ENCODE peak calls at places on chromosomes 4 and X, in seven cellular contexts. N is astrocyte of the spinal cord; P is activated CD4-positive, CD25-positive, alpha-beta regulatory T cell; I is RCC 7860; A is activated naive CD4-positive, alpha-beta T cell treated with anti-CD3 and anti-CD28 coated beads, Interleukin-2, amount 50 U/mL, for 16 hours; B is activated T-cell treated with anti-CD3 and anti-CD28 coated beads, Interleukin-2, amount 50 U/mL, for 1 hour; G is Ammon's horn. D is an unnamed sample.

GRCh38 chrX:45806410-45807121 is 605.9 kb upstream of the DIPK2B start:
- DNase-seq in N (peak; percentile 94), P (no peak), I (peak; percentile 88), A (peak; percentile 25), B (peak; percentile 36), G (no peak), D (peak; percentile 51)

GRCh38 chr4:142563682-142564291 is 282.3 kb downstream of the INPP4B start:
- DNase-seq in N (peak; percentile 44), P (no peak), I (peak; percentile 85), A (no peak), B (no peak), G (no peak), D (peak; percentile 93)

GRCh38 chr4:144355809-144356757 is 215.6 kb upstream of the GYPA start:
- DNase-seq in N (peak; percentile 99), P (no peak), I (peak; percentile 83), A (no peak), B (no peak), G (peak; percentile 6), D (peak; percentile 89)

GRCh38 chrX:13285229-13285628 is 34.6 kb downstream of the ATXN3L start:
- DNase-seq in N (no peak), P (no peak), I (no peak), A (no peak), B (no peak), G (no peak), D (no peak)

GRCh38 chr4:24886596-24886995 is 26.2 kb downstream of the CCDC149 start:
- DNase-seq in N (no peak), P (no peak), I (no peak), A (no peak), B (no peak), G (no peak), D (no peak)

GRCh38 chr4:26263165-26263564 is 57.6 kb upstream of the RBPJ start:
- DNase-seq in N (no peak), P (no peak), I (no peak), A (no peak), B (no peak), G (no peak), D (no peak)

GRCh38 chr4:2280531-2281300 is 18.8 kb upstream of the MXD4 start:
- DNase-seq in N (no peak), P (no peak), I (no peak), A (no peak), B (no peak), G (no peak), D (no peak)

GRCh38 chr4:76607266-76607799 is 172.3 kb downstream of the SHROOM3 start:
- DNase-seq in N (no peak), P (no peak), I (no peak), A (no peak), B (no peak), G (no peak), D (no peak)

GRCh38 chr4:186023975-186024374 is 45.0 kb upstream of the TLR3 start:
- DNase-seq in N (no peak), P (no peak), I (no peak), A (no peak), B (no peak), G (no peak), D (no peak)

GRCh38 chr4:5956285-5957021 is 61.8 kb downstream of the C4orf50 start:
- DNase-seq in N (no peak), P (no peak), I (no peak), A (no peak), B (no peak), G (no peak), D (peak; percentile 73)

GRCh38 chr4:120722655-120723054 is 199.9 kb downstream of the PRDM5 start:
- DNase-seq in N (no peak), P (no peak), I (no peak), A (no peak), B (no peak), G (no peak), D (no peak)

GRCh38 chr4:80078361-80079092 is 5.5 kb upstream of the ANTXR2 start:
- DNase-seq in N (no peak), P (no peak), I (no peak), A (no peak), B (no peak), G (no peak), D (no peak)

GRCh38 chr4:124173892-124174291 is 538.6 kb downstream of the ANKRD50 start:
- DNase-seq in N (no peak), P (no peak), I (no peak), A (no peak), B (no peak), G (no peak), D (no peak)

GRCh38 chr4:20095805-20096541 is 155.7 kb upstream of the SLIT2 start:
- DNase-seq in N (no peak), P (no peak), I (no peak), A (no peak), B (no peak), G (no peak), D (no peak)

GRCh38 chrX:7233632-7234406 is 85.9 kb upstream of the PUDP start:
- DNase-seq in N (no peak), P (no peak), I (no peak), A (no peak), B (no peak), G (no peak), D (no peak)

GRCh38 chrX:47176101-47176740 is 17.4 kb upstream of the UBA1 start:
- DNase-seq in N (no peak), P (no peak), I (no peak), A (no peak), B (peak; percentile 4), G (no peak), D (no peak)

GRCh38 chrX:41116948-41117347 is 31.7 kb downstream of the USP9X start:
- DNase-seq in N (no peak), P (no peak), I (no peak), A (no peak), B (no peak), G (no peak), D (no peak)

GRCh38 chr4:13860126-13860525 is 232.6 kb upstream of the BOD1L1 start:
- DNase-seq in N (no peak), P (no peak), I (no peak), A (no peak), B (no peak), G (no peak), D (no peak)

GRCh38 chrX:7574325-7574724 is 268.6 kb upstream of the VCX start:
- DNase-seq in N (peak; percentile 5), P (no peak), I (no peak), A (no peak), B (no peak), G (no peak), D (peak; percentile 4)

GRCh38 chr4:31417051-31417450 is 696.9 kb downstream of the PCDH7 start:
- DNase-seq in N (no peak), P (no peak), I (no peak), A (no peak), B (no peak), G (no peak), D (no peak)

GRCh38 chr4:78616046-78616498 is 64.5 kb downstream of the ANXA3 start:
- DNase-seq in N (peak; percentile 34), P (no peak), I (no peak), A (no peak), B (no peak), G (no peak), D (no peak)

GRCh38 chr4:8914461-8915171 is 43.0 kb upstream of the HMX1 start:
- DNase-seq in N (no peak), P (no peak), I (no peak), A (no peak), B (peak; percentile 6), G (no peak), D (no peak)

GRCh38 chr4:119080721-119081541 is 54.7 kb upstream of the MYOZ2 start:
- DNase-seq in N (peak; percentile 37), P (no peak), I (no peak), A (no peak), B (no peak), G (no peak), D (peak; percentile 19)

GRCh38 chr4:183610033-183610432 is 49.0 kb downstream of the RWDD4 start:
- DNase-seq in N (no peak), P (no peak), I (no peak), A (no peak), B (no peak), G (no peak), D (peak; percentile 28)

GRCh38 chrX:44223150-44223549 is 120.3 kb downstream of the EFHC2 start:
- DNase-seq in N (peak; percentile 78), P (no peak), I (peak; percentile 13), A (no peak), B (no peak), G (no peak), D (no peak)

GRCh38 chrX:17413228-17413627 is 38.2 kb downstream of the NHS start:
- DNase-seq in N (peak; percentile 83), P (no peak), I (peak; percentile 42), A (no peak), B (no peak), G (peak; percentile 1), D (peak; percentile 83)

GRCh38 chr4:1460967-1461868 is 55.0 kb upstream of the NKX1-1 start:
- DNase-seq in N (no peak), P (no peak), I (no peak), A (no peak), B (no peak), G (no peak), D (no peak)

GRCh38 chrX:123464709-123465108 is 268.1 kb downstream of the THOC2 start:
- DNase-seq in N (no peak), P (no peak), I (no peak), A (no peak), B (no peak), G (no peak), D (no peak)

GRCh38 chr4:87644286-87644685 is 5.8 kb upstream of the DMP1 start:
- DNase-seq in N (no peak), P (no peak), I (no peak), A (no peak), B (no peak), G (no peak), D (no peak)

GRCh38 chr4:87068591-87069021 is 133.8 kb downstream of the AFF1 start:
- DNase-seq in N (no peak), P (no peak), I (no peak), A (no peak), B (no peak), G (peak; percentile 37), D (no peak)

GRCh38 chr4:16237715-16238114 is 11.4 kb upstream of the TAPT1 start:
- DNase-seq in N (no peak), P (no peak), I (no peak), A (no peak), B (no peak), G (peak; percentile 68), D (no peak)

GRCh38 chr4:179328627-179329026 is 1886.4 kb upstream of the AGA start:
- DNase-seq in N (no peak), P (no peak), I (no peak), A (no peak), B (no peak), G (no peak), D (no peak)

GRCh38 chr4:7402526-7402925 is 32.2 kb downstream of the PSAPL1 start:
- DNase-seq in N (no peak), P (no peak), I (no peak), A (no peak), B (no peak), G (no peak), D (no peak)

GRCh38 chr4:7481227-7481626 is 46.5 kb upstream of the PSAPL1 start:
- DNase-seq in N (no peak), P (no peak), I (no peak), A (no peak), B (no peak), G (no peak), D (no peak)

GRCh38 chr4:24991015-24991414 is 39.7 kb downstream of the LGI2 start:
- DNase-seq in N (peak; percentile 63), P (no peak), I (no peak), A (no peak), B (no peak), G (no peak), D (no peak)

GRCh38 chr4:530017-530781 is 31.2 kb downstream of the PIGG start:
- DNase-seq in N (no peak), P (no peak), I (no peak), A (no peak), B (no peak), G (no peak), D (no peak)

GRCh38 chr4:5710065-5710961 is 688 bp upstream of the EVC start:
- DNase-seq in N (peak; percentile 9), P (no peak), I (peak; percentile 18), A (no peak), B (no peak), G (no peak), D (peak; percentile 35)